ENCODE peak calls at places on chromosomes 3 and 15, in ten cellular contexts. J is BJ; U is transverse colon; B is Calu3; S is breast epithelium; A is suprapubic skin; R is fibroblast of the aortic adventitia; D is activated CD8-positive, alpha-beta T cell treated with anti-CD3 and anti-CD28 coated beads for 36 hours; Y is choroid plexus epithelial cell; Q is bronchial epithelial cell. E is an unnamed sample.

GRCh38 chr3:172098698-172099494 is 59.5 kb downstream of the FNDC3B start:
- DNase-seq in J (no peak), U (no peak), B (no peak), S (no peak), A (no peak), R (no peak), D (no peak), Y (peak), Q (peak), E (no peak)

GRCh38 chr3:61600195-61600594 is 38.8 kb downstream of the PTPRG start:
- DNase-seq in J (no peak), U (no peak), B (no peak), S (no peak), A (no peak), R (peak), D (no peak), Y (peak), Q (peak), E (no peak)

GRCh38 chr3:84959470-84960380 is 936 bp downstream of the CADM2 start:
- DNase-seq in J (no peak), U (no peak), B (no peak), S (no peak), A (no peak), R (no peak), D (no peak), Y (no peak), Q (no peak), E (no peak)

GRCh38 chr3:185824051-185824466 is 783 bp downstream of the IGF2BP2 start:
- DNase-seq in J (no peak), U (peak), B (peak), S (no peak), A (no peak), R (no peak), D (no peak), Y (no peak), Q (no peak), E (no peak)

GRCh38 chr3:197376020-197376419 is 77.6 kb upstream of the DLG1 start:
- DNase-seq in J (no peak), U (no peak), B (no peak), S (no peak), A (peak), R (no peak), D (no peak), Y (no peak), Q (peak), E (no peak)

GRCh38 chr3:151879684-151880282 is 6.3 kb downstream of the SUCNR1 start:
- DNase-seq in J (no peak), U (no peak), B (no peak), S (no peak), A (no peak), R (peak), D (no peak), Y (no peak), Q (no peak), E (no peak)

GRCh38 chr15:27449041-27449440 is 478.1 kb downstream of the GABRG3 start:
- DNase-seq in J (no peak), U (no peak), B (no peak), S (no peak), A (no peak), R (peak), D (no peak), Y (peak), Q (peak), E (no peak)

GRCh38 chr3:128490650-128491070 is 2.3 kb downstream of the GATA2 start:
- DNase-seq in J (no peak), U (no peak), B (no peak), S (no peak), A (peak), R (no peak), D (no peak), Y (no peak), Q (no peak), E (no peak)

GRCh38 chr3:83873550-83873949 is 1085.2 kb upstream of the CADM2 start:
- DNase-seq in J (no peak), U (no peak), B (no peak), S (no peak), A (no peak), R (no peak), D (no peak), Y (peak), Q (no peak), E (no peak)

GRCh38 chr3:54758461-54758860 is 169.4 kb downstream of the LRTM1 start:
- DNase-seq in J (no peak), U (no peak), B (no peak), S (no peak), A (no peak), R (no peak), D (no peak), Y (no peak), Q (no peak), E (no peak)

GRCh38 chr3:15783361-15783969 is 14.3 kb downstream of the ANKRD28 start:
- DNase-seq in J (no peak), U (no peak), B (no peak), S (no peak), A (no peak), R (peak), D (no peak), Y (peak), Q (peak), E (no peak)

GRCh38 chr15:77617507-77618285 is 15.0 kb downstream of the LINGO1 start:
- DNase-seq in J (no peak), U (no peak), B (peak), S (no peak), A (no peak), R (no peak), D (peak), Y (peak), Q (peak), E (no peak)

GRCh38 chr15:69903476-69904295 is 194.0 kb downstream of the TLE3 start:
- DNase-seq in J (no peak), U (no peak), B (no peak), S (no peak), A (no peak), R (peak), D (no peak), Y (peak), Q (no peak), E (no peak)

GRCh38 chr3:44128057-44128775 is 113.5 kb upstream of the TOPAZ1 start:
- DNase-seq in J (no peak), U (peak), B (no peak), S (no peak), A (no peak), R (no peak), D (no peak), Y (no peak), Q (no peak), E (no peak)

GRCh38 chr3:117526485-117527079 is 817.0 kb downstream of the TUSC7 start:
- DNase-seq in J (no peak), U (peak), B (peak), S (no peak), A (no peak), R (peak), D (peak), Y (peak), Q (peak), E (no peak)
- TF ChIP-seq CTCF in J (peak), U (peak), B (no peak), S (peak), A (peak), R (peak), D (no peak), Y (peak), Q (peak), E (peak)

DNA sequence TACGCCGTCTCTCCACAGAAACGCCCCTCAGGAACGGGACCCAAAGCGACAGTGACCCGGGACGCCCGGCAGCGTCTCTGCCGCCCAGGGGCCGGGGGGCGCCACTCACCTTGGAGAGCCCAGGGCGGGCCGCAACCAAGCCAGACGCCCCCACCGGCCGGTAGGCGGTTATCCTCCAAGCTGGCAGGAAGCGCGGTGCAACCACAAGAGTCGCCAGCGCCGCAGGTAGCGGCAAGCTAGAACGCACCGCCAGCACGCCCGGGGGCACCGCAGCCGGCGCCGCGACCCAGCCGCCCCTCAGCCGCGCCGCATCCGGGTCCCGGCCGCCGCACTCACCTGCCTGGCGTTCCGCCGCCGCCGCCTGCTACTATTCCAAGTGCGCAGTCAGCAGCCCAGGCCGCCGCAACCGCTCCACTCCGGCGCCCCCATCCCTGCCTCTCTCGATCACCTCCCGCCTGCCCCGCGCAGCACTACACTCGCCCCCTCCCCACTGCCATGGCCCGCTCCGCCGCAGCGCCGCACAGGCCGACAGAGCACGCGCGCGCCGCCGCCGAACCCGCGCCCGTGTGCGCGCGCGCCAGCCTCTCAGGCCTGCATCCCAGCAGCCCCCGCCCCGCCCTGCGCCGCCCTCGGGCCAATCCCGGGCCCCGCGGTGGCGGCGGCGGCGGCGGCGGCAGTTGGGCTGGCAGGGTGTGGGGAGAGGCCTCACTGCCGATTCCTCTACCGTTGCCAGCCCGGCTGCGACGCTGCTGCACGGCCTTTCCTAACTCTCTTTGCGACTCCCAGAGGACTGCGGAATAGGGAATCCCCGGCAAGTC is at the start of gene PIK3CB:
- DNase-seq in J (peak), U (peak), B (peak), S (peak), A (peak), R (peak), D (peak), Y (peak), Q (peak), E (peak)
- TF ChIP-seq CTCF in J (peak), U (peak), B (no peak), S (no peak), A (peak), R (no peak), D (peak), Y (no peak), Q (peak), E (peak)

GRCh38 chr3:140219161-140219745 is 284.3 kb downstream of the CLSTN2 start:
- DNase-seq in J (no peak), U (no peak), B (no peak), S (no peak), A (no peak), R (no peak), D (no peak), Y (no peak), Q (no peak), E (no peak)

GRCh38 chr3:140219923-140220452 is 285.0 kb downstream of the CLSTN2 start:
- DNase-seq in J (no peak), U (no peak), B (no peak), S (no peak), A (no peak), R (no peak), D (peak), Y (no peak), Q (no peak), E (no peak)

GRCh38 chr3:140216249-140216648 is 281.3 kb downstream of the CLSTN2 start:
- DNase-seq in J (no peak), U (no peak), B (peak), S (no peak), A (no peak), R (no peak), D (peak), Y (peak), Q (peak), E (no peak)
- TF ChIP-seq CTCF in J (peak), U (no peak), B (peak), S (no peak), A (peak), R (peak), D (no peak), Y (peak), Q (peak), E (peak)

GRCh38 chr3:161915283-161915682 is 418.7 kb downstream of the OTOL1 start:
- DNase-seq in J (no peak), U (no peak), B (no peak), S (no peak), A (no peak), R (no peak), D (no peak), Y (no peak), Q (no peak), E (no peak)

GRCh38 chr3:161920196-161920595 is 423.6 kb downstream of the OTOL1 start:
- DNase-seq in J (peak), U (no peak), B (no peak), S (no peak), A (no peak), R (no peak), D (no peak), Y (no peak), Q (no peak), E (no peak)

GRCh38 chr3:161913786-161914389 is 417.3 kb downstream of the OTOL1 start:
- DNase-seq in J (no peak), U (no peak), B (no peak), S (no peak), A (no peak), R (peak), D (no peak), Y (peak), Q (peak), E (no peak)

GRCh38 chr3:161914703-161915102 is 418.1 kb downstream of the OTOL1 start:
- DNase-seq in J (peak), U (peak), B (peak), S (no peak), A (no peak), R (peak), D (no peak), Y (peak), Q (no peak), E (peak)
- TF ChIP-seq CTCF in J (peak), U (no peak), B (no peak), S (no peak), A (peak), R (peak), D (no peak), Y (peak), Q (no peak), E (peak)

GRCh38 chr15:86178845-86179244 is 99.2 kb downstream of the AGBL1 start:
- DNase-seq in J (no peak), U (no peak), B (no peak), S (no peak), A (no peak), R (no peak), D (no peak), Y (no peak), Q (no peak), E (no peak)
- TF ChIP-seq CTCF in J (no peak), U (no peak), B (no peak), S (no peak), A (no peak), R (no peak), D (no peak), Y (no peak), Q (no peak), E (no peak)

GRCh38 chr3:100260685-100261480 is at the start of gene TBC1D23:
- DNase-seq in J (peak), U (peak), B (peak), S (peak), A (peak), R (peak), D (peak), Y (peak), Q (peak), E (peak)
- TF ChIP-seq CTCF in J (peak), U (no peak), B (no peak), S (peak), A (no peak), R (peak), D (no peak), Y (no peak), Q (peak), E (no peak)

DNA sequence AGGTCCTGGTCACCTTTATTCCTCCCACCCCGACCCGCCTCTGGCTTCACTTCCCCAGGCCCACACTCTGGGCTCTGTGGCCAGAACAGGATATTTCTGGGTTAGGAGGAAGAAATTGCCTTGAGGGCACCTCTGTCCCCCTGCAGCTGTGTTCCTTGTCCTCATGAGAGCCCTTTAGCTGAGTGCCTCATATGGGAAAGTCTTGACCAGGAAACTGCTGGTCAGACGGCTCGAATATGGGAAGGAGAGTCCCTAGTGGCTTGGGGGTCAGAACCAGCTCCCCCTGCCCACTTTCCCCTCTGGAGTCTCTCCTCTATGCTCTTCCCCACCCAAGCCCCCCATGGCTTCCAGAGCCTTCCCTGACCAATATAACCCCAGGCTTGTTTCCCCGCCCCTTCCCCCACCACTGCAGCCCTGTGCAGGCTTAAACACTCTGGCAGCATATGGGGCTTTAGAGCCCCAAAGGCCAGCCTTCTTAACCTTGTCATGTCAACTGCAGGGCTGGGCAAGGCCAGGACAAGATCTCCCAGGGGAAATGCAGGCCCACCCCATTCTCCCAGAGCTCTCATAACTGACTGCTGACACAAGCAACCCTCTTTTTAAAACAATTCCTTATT is 36.4 kb downstream of the SEC22C start:
- DNase-seq in J (no peak), U (no peak), B (no peak), S (no peak), A (no peak), R (no peak), D (no peak), Y (no peak), Q (no peak), E (no peak)
- TF ChIP-seq CTCF in J (no peak), U (no peak), B (no peak), S (no peak), A (no peak), R (no peak), D (no peak), Y (no peak), Q (no peak), E (no peak)

DNA sequence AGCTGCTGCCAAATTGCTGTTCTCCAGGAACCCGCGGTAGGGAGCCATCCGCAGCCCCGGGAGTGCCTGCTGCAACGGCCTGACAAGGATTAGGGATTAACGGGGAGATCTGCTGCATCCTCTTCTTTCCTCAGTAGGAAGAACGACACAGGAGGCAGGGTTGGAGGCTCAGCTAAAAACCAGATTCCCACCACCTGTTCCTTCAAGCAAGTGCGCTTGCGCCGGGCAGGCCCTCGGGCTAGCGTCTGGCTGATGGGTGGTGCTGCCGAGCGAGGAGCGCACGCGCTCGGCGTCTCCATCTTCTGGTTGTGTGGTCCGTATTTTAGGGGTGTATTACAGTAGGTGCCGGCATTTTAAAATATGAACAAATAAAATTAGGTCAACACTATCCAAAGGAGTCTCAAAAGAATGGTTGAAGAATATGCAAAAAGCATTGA is 25.4 kb upstream of the SLC25A26 start:
- DNase-seq in J (peak), U (peak), B (peak), S (no peak), A (peak), R (peak), D (peak), Y (peak), Q (peak), E (peak)
- TF ChIP-seq CTCF in J (peak), U (no peak), B (no peak), S (no peak), A (no peak), R (peak), D (no peak), Y (peak), Q (no peak), E (peak)

GRCh38 chr3:47406762-47407149 is 25.9 kb downstream of the PTPN23 start:
- DNase-seq in J (no peak), U (no peak), B (no peak), S (no peak), A (no peak), R (no peak), D (no peak), Y (no peak), Q (no peak), E (no peak)
- TF ChIP-seq CTCF in J (no peak), U (no peak), B (no peak), S (no peak), A (no peak), R (no peak), D (no peak), Y (peak), Q (peak), E (no peak)